ENCODE peak calls at places on chromosomes 12 and 14, in nine cellular contexts. U is GM23248; X is activated B cell treated with CpG ODN at 0.5 μM for 24 hours; Z is fibroblast of lung; E is pancreas; C is iris pigment epithelial cell; V is HAP-1; F is stimulated activated CD8-positive, alpha-beta memory T cell treated with anti-CD3 and anti-CD28 coated beads, Interleukin-15, amount 100 ng/mL, for 1 hour; L is T-helper 1 cell. O is an unnamed sample.

GRCh38 chr12:115010324-115010995 is 326.5 kb upstream of the TBX3 start:
- DNase-seq in U (peak; percentile 8), X (no peak), Z (no peak), E (no peak), C (peak; percentile 31), V (no peak), F (no peak), L (no peak), O (no peak)

GRCh38 chr12:87661770-87662402 is 367.3 kb downstream of the C12orf50 start:
- DNase-seq in U (peak; percentile 21), X (no peak), Z (peak; percentile 22), E (no peak), C (peak; percentile 25), V (no peak), F (no peak), L (no peak), O (no peak)

GRCh38 chr12:44930972-44931600 is 55.0 kb upstream of the NELL2 start:
- DNase-seq in U (peak; percentile 91), X (no peak), Z (peak; percentile 72), E (no peak), C (peak; percentile 66), V (no peak), F (no peak), L (peak; percentile 30), O (no peak)

GRCh38 chr12:13100610-13100881 is 2.9 kb downstream of the GSG1 start:
- DNase-seq in U (peak; percentile 62), X (no peak), Z (no peak), E (no peak), C (no peak), V (no peak), F (no peak), L (no peak), O (no peak)

GRCh38 chr12:54373619-54374554 is 9.6 kb upstream of the GPR84 start:
- DNase-seq in U (no peak), X (no peak), Z (no peak), E (no peak), C (no peak), V (no peak), F (no peak), L (no peak), O (no peak)

GRCh38 chr14:81067156-81067555 is 111.7 kb downstream of the TSHR start:
- DNase-seq in U (no peak), X (no peak), Z (no peak), E (no peak), C (no peak), V (no peak), F (no peak), L (no peak), O (no peak)

GRCh38 chr14:104494483-104494882 is 85.1 kb upstream of the C14orf180 start:
- DNase-seq in U (no peak), X (no peak), Z (no peak), E (no peak), C (no peak), V (no peak), F (no peak), L (no peak), O (no peak)

GRCh38 chr12:18108611-18109010 is 18.6 kb upstream of the RERGL start:
- DNase-seq in U (no peak), X (no peak), Z (no peak), E (no peak), C (no peak), V (no peak), F (no peak), L (no peak), O (no peak)

GRCh38 chr14:105173901-105174894 is 5.6 kb upstream of the JAG2 start:
- DNase-seq in U (no peak), X (no peak), Z (no peak), E (no peak), C (no peak), V (no peak), F (no peak), L (peak; percentile 53), O (peak; percentile 32)

O was measured in left colon.